ENCODE peak calls at places on chromosomes 13 and 19, in six cellular contexts. W is ovary; V is body of pancreas; P is CD4-positive, CD25-positive, alpha-beta regulatory T cell; A is thoracic aorta; L is naive thymus-derived CD4-positive, alpha-beta T cell. O is an unnamed sample. For H3K4me1, the result is how much of the 10 kb centered on the place peaks cover.

GRCh38 chr19:46381746-46382345 is 31.5 kb downstream of the CCDC8 start:
- DNase-seq in W (no peak), A (no peak), V (no peak), P (no peak), L (no peak), O (no peak)

GRCh38 chr19:33374406-33374703 is 846 bp downstream of the CEBPG start:
- DNase-seq in P (no peak), A (no peak), L (no peak), W (no peak), V (peak), O (no peak)

GRCh38 chr13:30017880-30018279 is 167.5 kb upstream of the UBL3 start:
- DNase-seq in P (no peak), A (no peak), V (no peak), L (no peak), W (no peak), O (no peak)

GRCh38 chr19:46748325-46749109 is 2.3 kb upstream of the STRN4 start:
- DNase-seq in L (peak), A (no peak), P (peak), V (peak), W (no peak), O (peak)

GRCh38 chr13:95588721-95589120 is 36.2 kb downstream of the CLDN10 start:
- DNase-seq in V (no peak), W (no peak), P (no peak), A (no peak), L (no peak), O (no peak)

GRCh38 chr19:45774765-45775164 is 5.7 kb upstream of the SIX5 start:
- DNase-seq in W (no peak), V (no peak), P (no peak), L (no peak), A (no peak), O (no peak)

GRCh38 chr13:81602236-81602635 is 1261.3 kb upstream of the SPRY2 start:
- DNase-seq in L (no peak), W (no peak), A (no peak), V (no peak), P (no peak), O (no peak)

GRCh38 chr13:41196620-41197019 is 2.3 kb upstream of the KBTBD7 start:
- DNase-seq in L (no peak), P (no peak), V (no peak), A (no peak), W (no peak), O (no peak)

GRCh38 chr13:105971720-105972119 is 563.7 kb downstream of the EFNB2 start:
- DNase-seq in L (no peak), P (no peak), A (no peak), V (no peak), W (no peak), O (no peak)

GRCh38 chr19:17893766-17894165 is 22.0 kb downstream of the SLC5A5 start:
- DNase-seq in W (no peak), L (no peak), P (no peak), V (no peak), A (no peak), O (no peak)

GRCh38 chr19:11152318-11153062 is 3.1 kb downstream of the SPC24 start:
- DNase-seq in P (no peak), L (no peak), W (peak), A (no peak), V (peak), O (no peak)

GRCh38 chr19:12666305-12667048 is at the start of the genes MAN2B1 and WDR83:
- DNase-seq in A (no peak), L (peak), P (peak), V (peak), W (peak), O (peak)

GRCh38 chr19:35842666-35843272 is 9.5 kb downstream of the NPHS1 start:
- DNase-seq in A (no peak), P (no peak), L (no peak), W (no peak), V (no peak), O (no peak)

GRCh38 chr13:107864543-107865460 is 350.5 kb downstream of the LIG4 start:
- DNase-seq in P (no peak), L (no peak), A (no peak), W (no peak), V (no peak), O (peak)

GRCh38 chr19:50173144-50173543 is 10.1 kb upstream of the IZUMO2 start:
- DNase-seq in V (no peak), P (no peak), A (no peak), L (no peak), W (no peak), O (peak)

GRCh38 chr19:31064486-31064885 is 284.8 kb downstream of the TSHZ3 start:
- DNase-seq in V (no peak), P (no peak), L (no peak), A (no peak), W (no peak), O (no peak)

GRCh38 chr13:31908696-31909386 is 122.7 kb upstream of the FRY start:
- DNase-seq in V (no peak), A (no peak), P (no peak), L (no peak), W (no peak), O (no peak)

GRCh38 chr19:4971816-4972495 is 3.0 kb downstream of the KDM4B start:
- DNase-seq in A (no peak), P (no peak), V (no peak), L (no peak), W (no peak), O (no peak)

GRCh38 chr19:4972509-4973230 is 3.8 kb downstream of the KDM4B start:
- DNase-seq in P (no peak), A (no peak), W (no peak), V (no peak), L (no peak), O (no peak)

GRCh38 chr19:4969772-4970531 is 1.0 kb downstream of the KDM4B start:
- DNase-seq in V (no peak), P (no peak), W (no peak), L (peak), A (no peak), O (peak)

GRCh38 chr19:4970558-4971423 is 1.9 kb downstream of the KDM4B start:
- DNase-seq in A (no peak), V (peak), W (no peak), L (peak), P (no peak), O (peak)

DNA sequence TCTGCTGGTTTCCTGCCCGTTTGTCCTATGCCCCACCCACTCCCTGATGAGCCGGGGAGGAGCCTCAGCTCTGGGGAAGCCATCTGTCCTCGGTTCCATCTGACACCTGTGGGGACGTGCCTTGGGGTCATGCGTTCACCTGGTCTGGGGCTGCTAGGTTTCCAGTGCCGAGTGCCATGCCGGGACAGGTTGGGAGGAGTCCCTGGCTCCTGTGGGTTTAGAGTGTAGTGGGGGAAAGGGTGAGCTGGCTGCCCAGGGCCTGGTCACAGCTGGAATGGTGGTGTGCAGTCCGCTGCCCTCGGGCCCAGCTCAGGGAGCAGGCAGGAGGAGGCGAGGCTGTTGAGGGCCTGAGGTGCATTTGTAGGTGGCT is 2.5 kb downstream of the KDM4B start:
- DNase-seq in V (peak), A (no peak), P (no peak), L (peak), W (no peak), O (peak)
- H3K27ac ChIP-seq in V (peak), A (no peak), P (no peak), L (peak), W (peak), O (no peak)

GRCh38 chr13:99509477-99509876 is 8.2 kb downstream of the TM9SF2 start:
- DNase-seq in L (no peak), V (no peak), W (no peak), A (no peak), P (no peak), O (no peak)
- H3K4me1 ChIP-seq in L (under half), V (under half), W (under half), A (under half), P (under half), O (under half)

GRCh38 chr19:13892885-13893284 is 13.0 kb downstream of the BRME1 start:
- DNase-seq in V (no peak), W (no peak), P (no peak), A (no peak), L (no peak), O (no peak)
- H3K27ac ChIP-seq in V (no peak), W (no peak), P (no peak), A (no peak), L (no peak), O (no peak)

GRCh38 chr13:112765734-112766133 is 75.9 kb downstream of the ATP11A start:
- DNase-seq in L (no peak), A (no peak), P (no peak), V (no peak), W (no peak), O (no peak)
- H3K4me1 ChIP-seq in L (under half), A (under half), P (under half), V (under half), W (under half), O (under half)